ENCODE peak calls at places on chromosome 6, in ten cellular contexts. D, K, V, I, Q, S, W, U, H and O are unnamed samples.

GRCh38 chr6:112501705-112502104 is 154.6 kb downstream of the RFPL4B start:
- DNase-seq in D (peak), K (no peak), V (no peak), I (no peak), Q (no peak), S (peak), W (no peak), U (no peak), H (no peak), O (no peak)

GRCh38 chr6:129186988-129187387 is 304.1 kb downstream of the LAMA2 start:
- DNase-seq in D (peak), K (no peak), V (no peak), I (no peak), Q (no peak), S (peak), W (no peak), U (no peak), H (no peak), O (peak)

GRCh38 chr6:35058041-35058675 is 83.0 kb downstream of the TCP11 start:
- DNase-seq in D (no peak), K (no peak), V (no peak), I (no peak), Q (no peak), S (no peak), W (no peak), U (no peak), H (no peak), O (no peak)

GRCh38 chr6:107550906-107551305 is 61.0 kb downstream of the SOBP start:
- DNase-seq in D (no peak), K (no peak), V (no peak), I (no peak), Q (no peak), S (no peak), W (no peak), U (no peak), H (no peak), O (no peak)

GRCh38 chr6:16548121-16548520 is 213.1 kb downstream of the ATXN1 start:
- DNase-seq in D (no peak), K (no peak), V (no peak), I (no peak), Q (no peak), S (no peak), W (no peak), U (no peak), H (no peak), O (no peak)

GRCh38 chr6:168121308-168121665 is 42.3 kb upstream of the FRMD1 start:
- DNase-seq in D (no peak), K (peak), V (no peak), I (no peak), Q (no peak), S (no peak), W (no peak), U (no peak), H (no peak), O (no peak)

GRCh38 chr6:69622230-69622629 is 174.6 kb downstream of the LMBRD1 start:
- DNase-seq in D (no peak), K (no peak), V (no peak), I (no peak), Q (no peak), S (no peak), W (no peak), U (no peak), H (no peak), O (no peak)

GRCh38 chr6:84842526-84843161 is 78.2 kb upstream of the TBX18 start:
- DNase-seq in D (peak), K (no peak), V (no peak), I (no peak), Q (no peak), S (no peak), W (no peak), U (no peak), H (no peak), O (peak)

GRCh38 chr6:130223508-130223907 is 757 bp upstream of the SAMD3 start:
- DNase-seq in D (no peak), K (no peak), V (no peak), I (peak), Q (peak), S (no peak), W (no peak), U (peak), H (no peak), O (no peak)

GRCh38 chr6:41577865-41578713 is 31.9 kb downstream of the FOXP4 start:
- DNase-seq in D (peak), K (no peak), V (peak), I (no peak), Q (peak), S (no peak), W (peak), U (no peak), H (no peak), O (peak)

GRCh38 chr6:44559486-44560270 is 172.2 kb downstream of the CDC5L start:
- DNase-seq in D (no peak), K (no peak), V (no peak), I (no peak), Q (no peak), S (no peak), W (no peak), U (no peak), H (no peak), O (no peak)

GRCh38 chr6:107114213-107114871 is 973 bp downstream of the BEND3 start:
- DNase-seq in D (peak), K (peak), V (peak), I (peak), Q (peak), S (peak), W (peak), U (peak), H (peak), O (peak)

GRCh38 chr6:37638414-37639079 is 59.1 kb downstream of the MDGA1 start:
- DNase-seq in D (peak), K (no peak), V (no peak), I (no peak), Q (no peak), S (no peak), W (peak), U (no peak), H (no peak), O (peak)

GRCh38 chr6:161188547-161189465 is 85.1 kb downstream of the AGPAT4 start:
- DNase-seq in D (no peak), K (no peak), V (no peak), I (no peak), Q (no peak), S (no peak), W (no peak), U (no peak), H (no peak), O (no peak)

GRCh38 chr6:113570176-113570575 is 287.0 kb upstream of the MARCKS start:
- DNase-seq in D (peak), K (no peak), V (no peak), I (no peak), Q (no peak), S (no peak), W (no peak), U (no peak), H (no peak), O (peak)

GRCh38 chr6:156948807-156949206 is 171.6 kb downstream of the ARID1B start:
- DNase-seq in D (peak), K (no peak), V (no peak), I (no peak), Q (no peak), S (peak), W (no peak), U (no peak), H (no peak), O (peak)

DNA sequence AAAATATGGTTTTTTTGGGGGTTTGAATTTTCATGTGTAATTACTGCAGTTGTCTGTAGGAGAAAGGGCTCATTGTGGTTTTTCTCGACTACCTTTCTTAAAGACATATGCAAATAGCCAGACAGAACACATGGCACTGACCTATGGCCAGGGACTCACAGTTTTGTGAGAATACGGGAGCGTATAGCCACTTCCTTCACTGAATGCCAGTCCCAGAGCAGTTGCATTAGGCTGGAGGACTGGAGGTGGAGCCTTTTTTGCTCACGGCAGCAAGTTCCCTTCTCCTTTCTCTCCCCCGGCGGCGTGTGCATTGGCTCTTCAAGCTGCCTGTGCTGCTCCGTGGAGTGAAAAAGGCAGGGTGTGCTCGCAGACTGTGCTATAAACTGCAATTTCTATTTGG is 114.9 kb downstream of the AKAP7 start:
- DNase-seq in D (peak), K (peak), V (no peak), I (peak), Q (peak), S (peak), W (peak), U (peak), H (peak), O (peak)
- TF ChIP-seq CTCF in D (no peak), K (no peak), V (no peak), I (no peak), Q (no peak), S (peak), W (no peak), U (no peak), H (no peak), O (no peak)

GRCh38 chr6:73309534-73309783 is 44.6 kb downstream of the DPPA5 start:
- DNase-seq in D (no peak), K (no peak), V (no peak), I (no peak), Q (no peak), S (no peak), W (no peak), U (no peak), H (no peak), O (no peak)

GRCh38 chr6:73308712-73309533 is 45.2 kb downstream of the DPPA5 start:
- DNase-seq in D (peak), K (no peak), V (peak), I (no peak), Q (no peak), S (no peak), W (no peak), U (no peak), H (no peak), O (peak)

GRCh38 chr6:73309784-73310502 is 44.1 kb downstream of the DPPA5 start:
- DNase-seq in D (peak), K (no peak), V (peak), I (peak), Q (peak), S (no peak), W (no peak), U (peak), H (peak), O (peak)

GRCh38 chr6:73314577-73315492 is 39.2 kb downstream of the DPPA5 start:
- DNase-seq in D (no peak), K (no peak), V (no peak), I (no peak), Q (no peak), S (no peak), W (no peak), U (no peak), H (no peak), O (no peak)
- H3K4me3 ChIP-seq in D (peak), K (no peak), V (no peak), I (no peak), Q (no peak), S (peak), W (no peak), U (no peak), H (no peak), O (peak)

DNA sequence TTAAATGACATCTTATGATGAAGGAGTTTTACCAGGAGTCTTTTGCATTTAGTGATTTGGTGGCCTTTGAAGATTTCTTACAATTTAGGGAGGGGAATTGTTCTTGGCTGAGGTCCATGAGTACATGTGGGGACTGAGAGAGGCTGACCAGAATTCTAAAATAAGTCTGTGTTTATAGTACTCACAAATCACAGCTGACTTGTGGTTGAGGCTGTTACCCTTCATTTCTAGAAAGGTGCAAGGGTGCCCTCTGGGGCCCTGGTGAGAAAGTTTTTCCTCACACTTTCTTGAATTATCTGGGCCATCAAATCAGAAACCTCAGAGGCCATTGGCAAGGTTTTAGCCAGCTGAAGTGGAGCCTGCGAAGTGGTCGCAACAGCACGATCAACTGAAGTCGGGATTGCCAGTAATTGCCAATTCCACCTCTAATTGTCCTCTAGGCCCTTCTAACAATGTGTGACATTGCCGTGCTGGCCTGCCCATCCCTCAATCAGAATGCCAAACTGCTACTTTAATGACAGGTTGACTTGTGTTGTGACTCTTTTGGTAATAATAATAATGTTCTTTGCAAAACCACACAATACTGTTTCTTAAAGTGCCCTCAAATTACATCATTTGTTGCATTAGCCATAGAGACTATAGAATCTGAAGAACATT is 221.6 kb downstream of the OGFRL1 start:
- DNase-seq in D (peak), K (peak), V (peak), I (no peak), Q (peak), S (peak), W (peak), U (peak), H (peak), O (peak)
- TF ChIP-seq CTCF in D (peak), K (no peak), V (peak), I (peak), Q (peak), S (peak), W (peak), U (peak), H (peak), O (peak)

GRCh38 chr6:31780507-31781243 is 3.5 kb upstream of the VWA7 start:
- DNase-seq in D (no peak), K (no peak), V (no peak), I (no peak), Q (no peak), S (no peak), W (no peak), U (no peak), H (no peak), O (no peak)
- H3K4me3 ChIP-seq in D (no peak), K (no peak), V (no peak), I (no peak), Q (no peak), S (no peak), W (no peak), U (no peak), H (no peak), O (no peak)

DNA sequence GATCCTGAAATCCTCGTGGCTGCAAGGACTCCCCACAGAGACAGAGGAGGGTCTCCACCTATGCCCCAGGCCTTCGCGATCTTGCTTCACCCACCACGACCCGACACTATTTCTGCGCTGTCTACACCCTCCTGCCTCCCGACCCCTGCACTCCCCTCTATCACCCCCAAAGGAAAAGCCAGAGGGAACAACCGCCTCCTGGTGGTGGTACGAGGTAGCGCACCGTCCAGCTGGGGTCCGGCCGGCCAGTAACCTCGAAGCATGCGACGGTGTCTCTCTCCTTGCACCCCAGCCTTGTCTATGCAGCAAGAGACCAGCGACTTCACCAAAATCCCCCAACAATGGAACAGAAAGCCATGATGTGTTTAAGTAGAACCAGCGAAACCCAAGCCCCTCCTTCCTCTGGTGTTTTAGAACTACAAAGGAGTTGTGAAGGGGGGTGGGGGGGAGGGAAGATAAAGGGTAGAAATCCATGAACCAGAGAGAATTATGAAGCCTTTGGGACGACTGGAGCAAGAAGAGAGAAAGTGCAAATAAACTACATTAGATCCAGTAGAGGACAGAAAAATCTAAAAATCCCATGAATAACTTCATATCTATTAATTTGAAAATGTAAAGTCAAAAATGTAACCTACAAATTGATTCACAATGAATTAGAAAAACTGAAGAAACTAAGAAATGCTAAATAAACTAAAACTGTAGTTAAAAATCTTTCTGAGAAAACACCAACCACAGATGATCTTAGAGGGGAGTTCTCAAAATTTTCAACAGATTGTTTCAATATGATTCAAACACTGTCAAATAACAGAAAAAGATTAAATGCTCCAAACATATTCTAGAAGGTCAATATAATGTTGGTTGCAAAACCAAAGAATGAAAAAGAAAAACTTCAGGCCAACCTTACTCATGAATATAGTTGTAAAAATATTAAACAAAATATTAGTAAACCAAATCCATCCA is 168.0 kb downstream of the CDK19 start:
- DNase-seq in D (no peak), K (no peak), V (no peak), I (peak), Q (no peak), S (no peak), W (no peak), U (no peak), H (no peak), O (no peak)
- TF ChIP-seq CTCF in D (peak), K (no peak), V (no peak), I (peak), Q (no peak), S (peak), W (no peak), U (no peak), H (no peak), O (peak)

DNA sequence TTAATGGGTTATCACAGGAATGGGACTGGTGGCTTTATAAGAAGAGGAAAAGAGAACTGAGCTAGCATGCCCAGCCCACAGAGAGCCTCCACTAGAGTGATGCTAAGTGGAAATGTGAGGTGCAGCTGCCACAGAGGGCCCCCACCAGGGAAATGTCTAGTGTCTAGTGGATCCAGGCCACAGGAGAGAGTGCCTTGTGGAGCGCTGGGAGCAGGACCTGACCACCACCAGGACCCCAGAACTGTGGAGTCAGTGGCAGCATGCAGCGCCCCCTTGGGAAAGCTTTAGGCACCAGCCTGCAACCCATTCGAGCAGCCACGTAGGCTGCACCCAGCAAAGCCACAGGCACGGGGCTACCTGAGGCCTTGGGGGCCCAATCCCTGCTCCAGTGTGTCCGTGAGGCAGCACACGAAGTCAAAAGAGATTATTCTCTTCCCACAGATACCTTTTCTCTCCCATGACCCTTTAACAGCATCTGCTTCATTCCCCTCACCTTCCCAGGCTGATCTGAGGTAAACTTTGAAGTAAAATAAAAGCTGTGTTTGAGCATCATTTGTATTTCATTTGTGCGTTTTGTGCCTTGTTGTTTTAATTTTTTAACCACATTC is 4.4 kb downstream of the HLA-E start:
- DNase-seq in D (no peak), K (peak), V (no peak), I (no peak), Q (no peak), S (no peak), W (no peak), U (no peak), H (no peak), O (no peak)
- H3K4me3 ChIP-seq in D (no peak), K (no peak), V (no peak), I (no peak), Q (no peak), S (no peak), W (no peak), U (no peak), H (no peak), O (no peak)

GRCh38 chr6:125779924-125780539 is 10.7 kb upstream of the NCOA7 start:
- DNase-seq in D (peak), K (peak), V (peak), I (peak), Q (peak), S (peak), W (peak), U (peak), H (peak), O (peak)
- TF ChIP-seq CTCF in D (peak), K (no peak), V (no peak), I (no peak), Q (no peak), S (peak), W (peak), U (peak), H (peak), O (peak)

GRCh38 chr6:149044394-149044965 is 273.0 kb upstream of the TAB2 start:
- DNase-seq in D (no peak), K (no peak), V (no peak), I (no peak), Q (no peak), S (no peak), W (no peak), U (no peak), H (no peak), O (peak)

GRCh38 chr6:149043476-149044130 is 273.9 kb upstream of the TAB2 start:
- DNase-seq in D (no peak), K (no peak), V (peak), I (no peak), Q (no peak), S (no peak), W (no peak), U (no peak), H (no peak), O (no peak)

GRCh38 chr6:149046822-149047246 is 270.7 kb upstream of the TAB2 start:
- DNase-seq in D (no peak), K (no peak), V (no peak), I (no peak), Q (no peak), S (peak), W (no peak), U (peak), H (no peak), O (peak)

GRCh38 chr6:149046164-149046821 is 271.2 kb upstream of the TAB2 start:
- DNase-seq in D (no peak), K (no peak), V (no peak), I (no peak), Q (no peak), S (no peak), W (no peak), U (no peak), H (no peak), O (no peak)

GRCh38 chr6:149045404-149045803 is 272.1 kb upstream of the TAB2 start:
- DNase-seq in D (no peak), K (no peak), V (no peak), I (no peak), Q (no peak), S (no peak), W (no peak), U (no peak), H (no peak), O (no peak)
- H3K4me3 ChIP-seq in D (no peak), K (no peak), V (no peak), I (no peak), Q (no peak), S (no peak), W (no peak), U (no peak), H (no peak), O (no peak)

GRCh38 chr6:118284736-118285360 is 263.2 kb upstream of the PLN start:
- DNase-seq in D (peak), K (no peak), V (no peak), I (no peak), Q (no peak), S (peak), W (no peak), U (no peak), H (no peak), O (peak)

GRCh38 chr6:118280210-118280609 is 267.9 kb upstream of the PLN start:
- DNase-seq in D (no peak), K (no peak), V (no peak), I (peak), Q (no peak), S (peak), W (no peak), U (no peak), H (no peak), O (no peak)

GRCh38 chr6:118285791-118286190 is 262.3 kb upstream of the PLN start:
- DNase-seq in D (no peak), K (no peak), V (no peak), I (no peak), Q (no peak), S (no peak), W (no peak), U (no peak), H (no peak), O (no peak)

GRCh38 chr6:118281291-118281690 is 266.8 kb upstream of the PLN start:
- DNase-seq in D (no peak), K (no peak), V (no peak), I (no peak), Q (no peak), S (no peak), W (no peak), U (no peak), H (no peak), O (no peak)

GRCh38 chr6:118283759-118284158 is 264.3 kb upstream of the PLN start:
- DNase-seq in D (peak), K (no peak), V (peak), I (no peak), Q (no peak), S (peak), W (no peak), U (no peak), H (peak), O (peak)
- TF ChIP-seq CTCF in D (peak), K (no peak), V (peak), I (peak), Q (no peak), S (peak), W (peak), U (peak), H (peak), O (peak)